ENCODE peak calls at places on chromosomes 2 and 18, in eight cellular contexts. W, T, L, Q, R, G, E and J are unnamed samples.

GRCh38 chr2:28093308-28093707 is 202.8 kb downstream of the BABAM2 start:
- DNase-seq in R (no peak), G (no peak), T (no peak), E (no peak), W (no peak), L (no peak), Q (no peak), J (no peak)

GRCh38 chr2:95707837-95708236 is 116.0 kb downstream of the TRIM43 start:
- DNase-seq in L (no peak), W (no peak), R (no peak), T (no peak), Q (no peak), E (no peak), G (no peak), J (no peak)

GRCh38 chr18:48319796-48320638 is 89.2 kb downstream of the ZBTB7C start:
- DNase-seq in E (no peak), Q (no peak), L (no peak), W (no peak), G (no peak), R (no peak), T (peak), J (no peak)

GRCh38 chr2:98601532-98602132 is 6.7 kb downstream of the COA5 start:
- DNase-seq in W (no peak), E (peak), R (no peak), L (peak), G (no peak), Q (no peak), T (no peak), J (peak)

GRCh38 chr18:3777719-3778118 is 327.7 kb downstream of the TGIF1 start:
- DNase-seq in Q (no peak), G (no peak), T (no peak), W (no peak), R (no peak), E (no peak), L (no peak), J (no peak)

GRCh38 chr2:149885468-149885867 is 297.9 kb upstream of the MMADHC start:
- DNase-seq in G (no peak), Q (no peak), W (no peak), R (no peak), T (no peak), L (no peak), E (no peak), J (no peak)

GRCh38 chr2:45793998-45794720 is 142.7 kb downstream of the PRKCE start:
- DNase-seq in G (no peak), T (no peak), Q (no peak), L (no peak), W (no peak), E (no peak), R (no peak), J (no peak)

GRCh38 chr2:29462293-29462692 is 347.1 kb downstream of the CLIP4 start:
- DNase-seq in T (no peak), R (no peak), W (no peak), Q (peak), E (no peak), L (no peak), G (no peak), J (no peak)

GRCh38 chr2:95007822-95008221 is 17.7 kb upstream of the MAL start:
- DNase-seq in Q (no peak), L (no peak), W (no peak), E (no peak), T (no peak), R (peak), G (no peak), J (no peak)

GRCh38 chr18:9870431-9871023 is 15.2 kb upstream of the TXNDC2 start:
- DNase-seq in W (no peak), G (no peak), Q (no peak), E (no peak), T (no peak), R (no peak), L (no peak), J (no peak)

GRCh38 chr2:219079417-219079816 is 18.7 kb upstream of the IHH start:
- DNase-seq in T (no peak), R (no peak), L (no peak), Q (peak), E (no peak), G (no peak), W (no peak), J (no peak)

GRCh38 chr2:95296036-95296435 is 1.1 kb upstream of the KCNIP3 start:
- DNase-seq in E (no peak), Q (no peak), T (no peak), R (no peak), L (no peak), W (no peak), G (no peak), J (no peak)

GRCh38 chr2:204748286-204748685 is 203.0 kb downstream of the PARD3B start:
- DNase-seq in E (no peak), T (no peak), G (no peak), L (no peak), Q (no peak), R (no peak), W (no peak), J (no peak)

GRCh38 chr2:165328272-165328671 is 89.1 kb downstream of the SCN2A start:
- DNase-seq in L (peak), E (no peak), G (no peak), T (no peak), R (no peak), W (no peak), Q (no peak), J (no peak)

GRCh38 chr2:3195865-3196504 is 181.6 kb downstream of the EIPR1 start:
- DNase-seq in G (no peak), T (no peak), Q (no peak), R (no peak), W (no peak), L (no peak), E (peak), J (no peak)

GRCh38 chr18:55387139-55387984 is 200.6 kb downstream of the TCF4 start:
- DNase-seq in R (no peak), G (no peak), T (no peak), Q (no peak), L (no peak), E (no peak), W (no peak), J (no peak)

GRCh38 chr2:118442949-118443348 is 354.7 kb downstream of the INSIG2 start:
- DNase-seq in R (no peak), L (no peak), T (no peak), Q (no peak), G (no peak), W (no peak), E (no peak), J (no peak)

GRCh38 chr18:23574611-23575308 is 11.5 kb downstream of the NPC1 start:
- DNase-seq in L (no peak), W (no peak), G (no peak), R (no peak), Q (no peak), T (no peak), E (no peak), J (no peak)

GRCh38 chr2:218168635-218169462 is 2.1 kb upstream of the CXCR1 start:
- DNase-seq in W (peak), R (peak), G (peak), T (no peak), E (peak), L (peak), Q (no peak), J (peak)

GRCh38 chr18:28766721-28767120 is 589.8 kb upstream of the CDH2 start:
- DNase-seq in Q (no peak), R (no peak), E (no peak), W (no peak), L (no peak), T (no peak), G (no peak), J (no peak)

GRCh38 chr2:25711641-25712369 is 38.4 kb upstream of the DTNB start:
- DNase-seq in W (no peak), E (no peak), R (no peak), G (no peak), T (no peak), L (no peak), Q (no peak), J (peak)

GRCh38 chr18:67730884-67731283 is 214.4 kb upstream of the DSEL start:
- DNase-seq in E (no peak), G (no peak), W (no peak), T (no peak), R (no peak), L (no peak), Q (peak), J (no peak)

GRCh38 chr18:62131305-62131909 is 55.4 kb downstream of the PIGN start:
- DNase-seq in Q (peak), W (peak), E (peak), T (peak), G (peak), R (peak), L (peak), J (peak)

GRCh38 chr2:233449071-233449901 is 95.0 kb downstream of the DGKD start:
- DNase-seq in E (no peak), L (no peak), T (peak), Q (peak), G (no peak), R (no peak), W (no peak), J (no peak)

GRCh38 chr2:111238336-111238735 is 117.6 kb downstream of the BCL2L11 start:
- DNase-seq in Q (no peak), R (no peak), T (no peak), W (no peak), L (no peak), G (no peak), E (no peak), J (no peak)

GRCh38 chr2:177147093-177147694 is 65.4 kb upstream of the HNRNPA3 start:
- DNase-seq in W (no peak), E (peak), G (no peak), L (peak), T (peak), Q (peak), R (no peak), J (no peak)

GRCh38 chr2:112147796-112148195 is 9.6 kb downstream of the FBLN7 start:
- DNase-seq in L (no peak), R (no peak), Q (no peak), G (no peak), E (no peak), W (no peak), T (no peak), J (no peak)

GRCh38 chr2:201707142-201707541 is 8.7 kb upstream of the MPP4 start:
- DNase-seq in T (peak), E (no peak), W (no peak), R (no peak), G (no peak), Q (no peak), L (no peak), J (no peak)

GRCh38 chr18:12373032-12373770 is 3.8 kb downstream of the AFG3L2 start:
- DNase-seq in R (no peak), G (no peak), L (no peak), T (no peak), Q (no peak), E (no peak), W (no peak), J (no peak)

GRCh38 chr18:80108739-80109675 is at the start of gene ADNP2:
- DNase-seq in W (peak), T (peak), R (peak), G (peak), E (peak), L (peak), Q (peak), J (peak)

GRCh38 chr2:173126819-173127218 is 51.2 kb downstream of the MAP3K20 start:
- DNase-seq in G (no peak), W (no peak), E (peak), T (peak), L (no peak), Q (no peak), R (no peak), J (no peak)

GRCh38 chr2:170243118-170243837 is 65.3 kb downstream of the MYO3B start:
- DNase-seq in Q (no peak), W (no peak), R (no peak), L (no peak), T (peak), G (no peak), E (no peak), J (no peak)

GRCh38 chr2:46164581-46165301 is 132.5 kb upstream of the EPAS1 start:
- DNase-seq in R (peak), E (no peak), L (no peak), W (no peak), T (no peak), G (no peak), Q (peak), J (no peak)

GRCh38 chr18:67104700-67105284 is 411.7 kb downstream of the DSEL start:
- DNase-seq in Q (peak), W (peak), E (peak), G (peak), T (peak), R (no peak), L (peak), J (no peak)

GRCh38 chr2:45330617-45331016 is 280.4 kb downstream of the SRBD1 start:
- DNase-seq in Q (peak), W (no peak), L (no peak), G (no peak), E (no peak), R (no peak), T (no peak), J (no peak)

GRCh38 chr2:61671561-61672315 is 133.6 kb upstream of the XPO1 start:
- DNase-seq in E (no peak), Q (no peak), R (no peak), G (no peak), W (no peak), L (no peak), T (no peak), J (no peak)

GRCh38 chr2:232486558-232487384 is 863 bp downstream of the ECEL1 start:
- DNase-seq in T (no peak), W (no peak), E (no peak), G (no peak), Q (no peak), R (no peak), L (no peak), J (no peak)